ENCODE peak calls at places on chromosomes 3 and 15, in four cellular contexts. T is K562, J is HepG2, C is GM12878. G is an unnamed sample. For H3K27me3, the result is how much of the 10 kb centered on the place peaks cover.

GRCh38 chr3:144341461-144341860 is 369.8 kb downstream of the DIPK2A start:
- DNase-seq in J (no peak), C (no peak), T (no peak), G (no peak)

GRCh38 chr3:31544634-31545033 is 11.9 kb downstream of the STT3B start:
- DNase-seq in T (no peak), J (peak), C (no peak), G (no peak)

GRCh38 chr15:68187559-68187958 is 17.6 kb downstream of the CALML4 start:
- DNase-seq in C (no peak), T (no peak), J (no peak), G (no peak)

GRCh38 chr3:16516695-16517481 is 3.4 kb upstream of the RFTN1 start:
- DNase-seq in J (peak), T (peak), C (no peak), G (no peak)

GRCh38 chr15:98745179-98745578 is 96.8 kb downstream of the IGF1R start:
- DNase-seq in C (no peak), T (no peak), J (no peak), G (no peak)

GRCh38 chr3:73848173-73848751 is 223.5 kb upstream of the PDZRN3 start:
- DNase-seq in J (peak), C (no peak), T (no peak), G (no peak)

GRCh38 chr3:183392166-183393034 is 36.0 kb downstream of the MCF2L2 start:
- DNase-seq in C (no peak), J (no peak), T (no peak), G (no peak)

GRCh38 chr3:46880884-46881818 is 3.6 kb downstream of the PTH1R start:
- DNase-seq in J (no peak), C (no peak), T (peak), G (no peak)

GRCh38 chr3:118557513-118557912 is 477.1 kb downstream of the IGSF11 start:
- DNase-seq in C (no peak), T (no peak), J (peak), G (no peak)

GRCh38 chr3:55720614-55721013 is 233.5 kb upstream of the WNT5A start:
- DNase-seq in C (no peak), T (no peak), J (no peak), G (no peak)

GRCh38 chr15:85403745-85404144 is 23.3 kb downstream of the AKAP13 start:
- DNase-seq in C (no peak), T (no peak), J (no peak), G (no peak)

GRCh38 chr15:48355377-48355776 is 24.1 kb downstream of the DUT start:
- DNase-seq in C (no peak), J (peak), T (no peak), G (no peak)

GRCh38 chr3:76570436-76571057 is 469.4 kb upstream of the ROBO2 start:
- DNase-seq in J (no peak), C (no peak), T (peak), G (peak)

GRCh38 chr3:114880078-114880477 is 267.0 kb downstream of the ZBTB20 start:
- DNase-seq in T (no peak), J (no peak), C (no peak), G (no peak)

GRCh38 chr3:11954312-11954934 is 49.8 kb upstream of the SYN2 start:
- DNase-seq in J (no peak), T (no peak), C (no peak), G (no peak)

GRCh38 chr3:184349563-184350470 is 11.6 kb downstream of the CLCN2 start:
- DNase-seq in C (no peak), J (no peak), T (no peak), G (no peak)

GRCh38 chr15:80031841-80032240 is 27.6 kb upstream of the ZFAND6 start:
- DNase-seq in C (no peak), T (no peak), J (no peak), G (no peak)

GRCh38 chr3:65268411-65268810 is 580.6 kb upstream of the ADAMTS9 start:
- DNase-seq in C (no peak), J (no peak), T (no peak), G (no peak)

GRCh38 chr3:12963869-12964712 is 109.1 kb downstream of the IQSEC1 start:
- DNase-seq in T (no peak), J (peak), C (no peak), G (no peak)

DNA sequence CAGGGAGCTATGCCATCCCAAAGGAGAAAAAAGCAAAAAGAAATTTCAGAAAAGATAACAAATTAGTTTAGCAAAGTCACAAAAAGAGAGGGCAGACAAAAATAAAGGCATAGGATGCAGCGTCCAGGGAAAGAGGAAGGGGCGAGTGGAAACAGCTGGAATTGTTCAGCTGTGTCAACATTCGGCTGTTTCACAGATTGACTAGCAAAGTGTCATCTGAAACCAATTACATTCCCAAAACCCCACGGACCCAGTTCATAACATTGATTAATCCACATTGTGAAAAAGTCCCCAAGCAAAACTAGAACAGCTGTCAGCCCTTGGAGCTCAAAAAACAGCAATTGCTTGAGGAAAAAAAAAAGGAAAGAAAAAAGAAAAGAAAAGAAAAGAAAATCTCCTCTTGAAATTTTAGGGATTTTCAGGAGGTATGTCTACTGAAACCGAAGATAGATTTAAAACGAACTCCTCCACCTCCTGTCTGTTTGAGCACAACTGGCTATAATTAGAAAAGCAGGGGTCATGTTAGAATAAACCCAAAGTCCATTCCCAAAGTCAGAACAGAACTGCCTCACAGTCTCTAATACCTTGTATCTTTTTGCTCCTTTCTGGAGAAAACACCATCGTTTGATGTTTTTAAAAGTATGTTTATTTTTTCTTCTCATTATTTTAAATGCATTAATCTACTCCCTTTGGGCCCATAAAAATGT is 159.6 kb downstream of the RORA start:
- DNase-seq in J (no peak), T (no peak), C (no peak), G (no peak)
- TF ChIP-seq GABPA in J (no peak), T (no peak), C (no peak), G (no peak)

GRCh38 chr15:51341366-51342248 is at the start of gene GLDN:
- DNase-seq in T (no peak), C (no peak), J (no peak), G (peak)
- H3K27me3 ChIP-seq in T (under half), C (under half), J (under half), G (under half)

GRCh38 chr15:40032125-40032839 is 6.7 kb downstream of the SRP14 start:
- DNase-seq in J (no peak), C (no peak), T (no peak), G (no peak)
- H3K27ac ChIP-seq in J (no peak), C (no peak), T (no peak), G (no peak)

DNA sequence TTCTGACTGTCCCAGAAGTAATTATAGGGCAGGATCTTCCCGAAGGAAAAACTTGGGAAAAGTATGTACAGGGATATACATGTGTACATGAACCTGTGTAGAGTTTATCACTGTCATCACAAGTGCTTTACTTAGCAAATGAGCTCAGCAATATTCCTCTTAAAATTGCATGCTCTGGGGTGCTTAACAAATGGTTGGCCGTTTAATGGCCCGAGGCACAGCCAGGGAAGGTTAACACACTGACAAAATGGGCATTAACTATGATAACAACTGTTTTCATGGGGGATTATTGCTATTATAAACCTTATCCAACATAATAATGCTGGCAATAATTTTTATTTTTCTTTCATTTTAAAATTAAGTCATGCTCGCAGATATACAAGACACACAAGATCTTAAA is 459.3 kb downstream of the TUSC7 start:
- DNase-seq in C (no peak), T (no peak), J (no peak), G (no peak)
- TF ChIP-seq GABPA in C (no peak), T (no peak), J (no peak), G (no peak)

GRCh38 chr3:71931930-71932329 is 147.0 kb upstream of the PROK2 start:
- DNase-seq in J (no peak), T (no peak), C (no peak), G (no peak)
- H3K27me3 ChIP-seq in J (under half), T (under half), C (under half), G (under half)